ENCODE peak calls at places on chromosome 21, in ten cellular contexts. H is H1, B is Peyer's patch, C is tibial nerve, G is OCI-LY7, F is body of pancreas, W is left ventricle myocardium inferior, T is A549, E is neural progenitor cell, P is AG04450. A is an unnamed sample.

GRCh38 chr21:42147386-42148020 is 71.4 kb upstream of the ABCG1 start:
- DNase-seq in H (no peak), B (peak), C (no peak), G (no peak), F (no peak), W (no peak), T (no peak), E (no peak), P (no peak), A (no peak)

GRCh38 chr21:32046191-32046590 is 173.4 kb downstream of the HUNK start:
- DNase-seq in H (no peak), B (no peak), C (no peak), G (no peak), F (no peak), W (no peak), T (no peak), E (no peak), P (no peak), A (no peak)

GRCh38 chr21:41142051-41142795 is 25.7 kb upstream of the BACE2 start:
- DNase-seq in H (no peak), B (no peak), C (no peak), G (no peak), F (no peak), W (no peak), T (peak), E (peak), P (peak), A (peak)

GRCh38 chr21:34185051-34185750 is 111.8 kb downstream of the MRPS6 start:
- DNase-seq in H (no peak), B (peak), C (no peak), G (no peak), F (no peak), W (no peak), T (no peak), E (peak), P (no peak), A (no peak)

GRCh38 chr21:15823486-15824150 is 93.8 kb downstream of the USP25 start:
- DNase-seq in H (no peak), B (no peak), C (no peak), G (no peak), F (no peak), W (no peak), T (no peak), E (no peak), P (no peak), A (no peak)

GRCh38 chr21:42463861-42464515 is 32.0 kb downstream of the RSPH1 start:
- DNase-seq in H (no peak), B (peak), C (no peak), G (peak), F (no peak), W (no peak), T (peak), E (no peak), P (peak), A (no peak)

GRCh38 chr21:34336756-34337391 is 26.9 kb upstream of the KCNE2 start:
- DNase-seq in H (no peak), B (no peak), C (no peak), G (no peak), F (no peak), W (no peak), T (no peak), E (no peak), P (peak), A (no peak)

GRCh38 chr21:14533555-14534400 is 12.3 kb downstream of the SAMSN1 start:
- DNase-seq in H (no peak), B (no peak), C (no peak), G (no peak), F (no peak), W (no peak), T (peak), E (no peak), P (no peak), A (no peak)

GRCh38 chr21:20040768-20041167 is 957.4 kb upstream of the NCAM2 start:
- DNase-seq in H (no peak), B (no peak), C (no peak), G (no peak), F (no peak), W (no peak), T (no peak), E (no peak), P (no peak), A (no peak)

GRCh38 chr21:29829514-29830255 is 110.1 kb downstream of the GRIK1 start:
- DNase-seq in H (no peak), B (no peak), C (no peak), G (no peak), F (no peak), W (no peak), T (no peak), E (no peak), P (no peak), A (no peak)

GRCh38 chr21:34072145-34073031 is 990 bp upstream of the MRPS6 start:
- DNase-seq in H (no peak), B (peak), C (peak), G (no peak), F (peak), W (no peak), T (no peak), E (no peak), P (no peak), A (no peak)

GRCh38 chr21:28554660-28555475 is 437.8 kb downstream of the LTN1 start:
- DNase-seq in H (no peak), B (no peak), C (no peak), G (no peak), F (no peak), W (no peak), T (no peak), E (peak), P (no peak), A (no peak)

GRCh38 chr21:36124395-36124794 is 10.5 kb upstream of the CBR3 start:
- DNase-seq in H (no peak), B (no peak), C (no peak), G (no peak), F (no peak), W (no peak), T (no peak), E (no peak), P (no peak), A (no peak)

GRCh38 chr21:30391615-30392014 is 4.2 kb upstream of the KRTAP13-1 start:
- DNase-seq in H (no peak), B (no peak), C (no peak), G (no peak), F (no peak), W (no peak), T (no peak), E (no peak), P (no peak), A (no peak)

GRCh38 chr21:28627261-28627660 is 365.4 kb downstream of the LTN1 start:
- DNase-seq in H (no peak), B (no peak), C (no peak), G (no peak), F (no peak), W (no peak), T (no peak), E (no peak), P (no peak), A (no peak)

GRCh38 chr21:17554619-17555472 is 42.0 kb downstream of the CXADR start:
- DNase-seq in H (no peak), B (no peak), C (no peak), G (peak), F (no peak), W (no peak), T (peak), E (peak), P (no peak), A (no peak)

GRCh38 chr21:17612023-17612564 is 607 bp downstream of the BTG3 start:
- DNase-seq in H (no peak), B (peak), C (no peak), G (peak), F (peak), W (peak), T (peak), E (no peak), P (no peak), A (no peak)

GRCh38 chr21:35335951-35336446 is 286.9 kb upstream of the RUNX1 start:
- DNase-seq in H (no peak), B (no peak), C (no peak), G (no peak), F (no peak), W (no peak), T (no peak), E (no peak), P (no peak), A (no peak)

GRCh38 chr21:42636535-42636914 is 16.9 kb upstream of the PDE9A start:
- DNase-seq in H (no peak), B (no peak), C (no peak), G (no peak), F (no peak), W (no peak), T (no peak), E (no peak), P (no peak), A (no peak)

GRCh38 chr21:34841154-34841553 is 172.4 kb downstream of the CLIC6 start:
- DNase-seq in H (no peak), B (no peak), C (no peak), G (no peak), F (no peak), W (no peak), T (no peak), E (no peak), P (no peak), A (no peak)

GRCh38 chr21:16570196-16570595 is 840.4 kb downstream of the USP25 start:
- DNase-seq in H (no peak), B (no peak), C (no peak), G (no peak), F (no peak), W (no peak), T (peak), E (no peak), P (no peak), A (no peak)

GRCh38 chr21:29301703-29302102 is 3.0 kb downstream of the BACH1 start:
- DNase-seq in H (no peak), B (no peak), C (no peak), G (no peak), F (no peak), W (no peak), T (no peak), E (no peak), P (no peak), A (no peak)

GRCh38 chr21:38945536-38946245 is 140.0 kb downstream of the ETS2 start:
- DNase-seq in H (peak), B (peak), C (no peak), G (no peak), F (no peak), W (no peak), T (no peak), E (peak), P (no peak), A (no peak)

GRCh38 chr21:41727784-41728763 is 38.8 kb downstream of the RIPK4 start:
- DNase-seq in H (no peak), B (no peak), C (no peak), G (no peak), F (no peak), W (no peak), T (no peak), E (no peak), P (no peak), A (no peak)

GRCh38 chr21:15301736-15302135 is 236.9 kb upstream of the NRIP1 start:
- DNase-seq in H (no peak), B (no peak), C (no peak), G (no peak), F (no peak), W (no peak), T (peak), E (no peak), P (no peak), A (no peak)

GRCh38 chr21:38729745-38730401 is 75.9 kb upstream of the ETS2 start:
- DNase-seq in H (no peak), B (no peak), C (no peak), G (no peak), F (no peak), W (no peak), T (no peak), E (no peak), P (no peak), A (no peak)

GRCh38 chr21:41602511-41602910 is 94.6 kb upstream of the TMPRSS2 start:
- DNase-seq in H (no peak), B (peak), C (no peak), G (no peak), F (no peak), W (no peak), T (no peak), E (no peak), P (no peak), A (no peak)

GRCh38 chr21:33028271-33028670 is 2.5 kb downstream of the OLIG2 start:
- DNase-seq in H (no peak), B (no peak), C (no peak), G (no peak), F (no peak), W (no peak), T (no peak), E (no peak), P (no peak), A (no peak)

GRCh38 chr21:42630626-42631025 is 22.8 kb upstream of the PDE9A start:
- DNase-seq in H (no peak), B (peak), C (no peak), G (no peak), F (peak), W (no peak), T (no peak), E (no peak), P (no peak), A (no peak)

GRCh38 chr21:38834725-38835124 is 29.0 kb downstream of the ETS2 start:
- DNase-seq in H (no peak), B (no peak), C (no peak), G (no peak), F (no peak), W (no peak), T (no peak), E (no peak), P (no peak), A (no peak)

GRCh38 chr21:32056791-32057190 is 184.0 kb downstream of the HUNK start:
- DNase-seq in H (no peak), B (no peak), C (no peak), G (no peak), F (no peak), W (no peak), T (no peak), E (peak), P (no peak), A (no peak)

GRCh38 chr21:41459884-41460534 is 34.0 kb downstream of the MX1 start:
- DNase-seq in H (no peak), B (peak), C (no peak), G (no peak), F (no peak), W (no peak), T (no peak), E (no peak), P (no peak), A (no peak)

GRCh38 chr21:30592140-30592539 is at the start of gene KRTAP6-3:
- DNase-seq in H (no peak), B (no peak), C (no peak), G (no peak), F (no peak), W (no peak), T (no peak), E (no peak), P (no peak), A (no peak)

GRCh38 chr21:31914472-31914871 is 41.7 kb downstream of the HUNK start:
- DNase-seq in H (no peak), B (no peak), C (no peak), G (no peak), F (no peak), W (no peak), T (no peak), E (no peak), P (no peak), A (no peak)

GRCh38 chr21:34534522-34534921 is 22.5 kb upstream of the KCNE1 start:
- DNase-seq in H (no peak), B (no peak), C (no peak), G (no peak), F (no peak), W (no peak), T (no peak), E (no peak), P (no peak), A (no peak)

GRCh38 chr21:35849131-35849530 is 211.2 kb downstream of the SETD4 start:
- DNase-seq in H (no peak), B (no peak), C (no peak), G (no peak), F (no peak), W (no peak), T (no peak), E (no peak), P (no peak), A (no peak)

GRCh38 chr21:33478858-33479678 is 706 bp downstream of the TMEM50B start:
- DNase-seq in H (no peak), B (peak), C (no peak), G (peak), F (peak), W (no peak), T (peak), E (peak), P (no peak), A (no peak)

GRCh38 chr21:33075596-33076195 is 5.8 kb downstream of the OLIG1 start:
- DNase-seq in H (no peak), B (no peak), C (no peak), G (no peak), F (no peak), W (no peak), T (no peak), E (peak), P (no peak), A (no peak)

GRCh38 chr21:18917602-18918001 is 514.0 kb upstream of the TMPRSS15 start:
- DNase-seq in H (no peak), B (no peak), C (no peak), G (no peak), F (no peak), W (no peak), T (no peak), E (no peak), P (no peak), A (no peak)
- TF ChIP-seq CTCF in H (no peak), B (no peak), C (no peak), G (no peak), F (no peak), W (no peak), T (no peak), E (no peak), P (no peak), A (no peak)

GRCh38 chr21:44094832-44095231 is 12.4 kb upstream of the PWP2 start:
- DNase-seq in H (no peak), B (no peak), C (no peak), G (no peak), F (no peak), W (no peak), T (no peak), E (no peak), P (no peak), A (no peak)

GRCh38 chr21:44089001-44089911 is 17.9 kb upstream of the PWP2 start:
- DNase-seq in H (no peak), B (peak), C (no peak), G (peak), F (peak), W (no peak), T (no peak), E (no peak), P (no peak), A (no peak)

GRCh38 chr21:44092201-44092600 is 15.0 kb upstream of the PWP2 start:
- DNase-seq in H (no peak), B (peak), C (no peak), G (no peak), F (no peak), W (no peak), T (no peak), E (no peak), P (no peak), A (no peak)

GRCh38 chr21:44090332-44090731 is 16.9 kb upstream of the PWP2 start:
- DNase-seq in H (no peak), B (peak), C (no peak), G (peak), F (no peak), W (no peak), T (no peak), E (no peak), P (no peak), A (no peak)

DNA sequence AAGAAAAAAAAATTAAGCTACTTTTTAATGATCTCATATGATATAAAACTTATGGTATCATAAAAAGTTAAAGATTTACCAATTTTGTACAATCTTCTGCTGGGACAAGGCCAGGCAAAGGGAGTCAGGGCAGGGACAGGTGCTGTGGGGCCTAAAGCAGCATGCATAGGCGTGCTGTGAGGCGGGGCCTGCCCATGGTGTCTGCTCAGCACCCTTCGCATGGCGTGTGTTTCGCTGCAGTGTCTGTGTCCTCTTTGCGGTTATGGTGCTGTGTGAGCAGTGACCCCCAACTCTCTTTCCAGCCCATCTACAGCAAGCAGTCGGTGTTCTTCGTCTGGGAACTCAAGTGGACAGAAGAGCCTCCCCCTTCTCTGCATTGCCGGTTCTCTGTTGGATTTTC is 13.4 kb upstream of the PWP2 start:
- DNase-seq in H (no peak), B (peak), C (no peak), G (no peak), F (no peak), W (no peak), T (no peak), E (peak), P (no peak), A (no peak)
- H3K27ac ChIP-seq in H (no peak), B (peak), C (no peak), G (no peak), F (no peak), W (no peak), T (no peak), E (no peak), P (no peak), A (no peak)

GRCh38 chr21:43981871-43982210 is 30.3 kb upstream of the TRAPPC10 start:
- DNase-seq in H (no peak), B (no peak), C (no peak), G (no peak), F (no peak), W (no peak), T (no peak), E (no peak), P (no peak), A (no peak)

GRCh38 chr21:43982489-43983078 is 29.5 kb upstream of the TRAPPC10 start:
- DNase-seq in H (no peak), B (no peak), C (no peak), G (no peak), F (no peak), W (no peak), T (no peak), E (no peak), P (no peak), A (no peak)

GRCh38 chr21:43978060-43978459 is 34.0 kb upstream of the TRAPPC10 start:
- DNase-seq in H (no peak), B (no peak), C (no peak), G (no peak), F (no peak), W (no peak), T (no peak), E (no peak), P (no peak), A (no peak)

GRCh38 chr21:43981151-43981870 is 30.8 kb upstream of the TRAPPC10 start:
- DNase-seq in H (no peak), B (no peak), C (no peak), G (no peak), F (no peak), W (no peak), T (no peak), E (no peak), P (no peak), A (no peak)

DNA sequence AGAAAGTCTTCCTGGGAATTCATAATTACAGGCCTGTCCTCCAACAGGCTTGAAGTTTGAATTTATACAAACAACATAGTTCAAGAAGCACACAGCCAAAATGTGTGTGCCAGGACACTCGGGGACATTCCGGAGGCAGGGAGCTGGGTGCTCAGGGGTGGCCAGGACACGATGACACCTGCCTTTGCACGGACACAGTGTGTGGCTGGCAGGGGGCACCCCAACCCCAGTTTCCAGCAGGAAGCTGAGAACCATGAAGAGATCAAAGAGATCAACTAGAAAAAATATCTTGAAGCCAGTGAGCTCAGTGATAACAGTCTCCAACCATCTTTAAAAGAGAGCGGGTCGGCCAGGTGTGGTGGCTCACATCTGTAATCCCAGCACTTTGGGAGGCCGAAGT is 32.5 kb upstream of the TRAPPC10 start:
- DNase-seq in H (no peak), B (no peak), C (no peak), G (no peak), F (no peak), W (no peak), T (no peak), E (no peak), P (no peak), A (no peak)
- TF ChIP-seq CTCF in H (peak), B (no peak), C (peak), G (peak), F (no peak), W (no peak), T (no peak), E (no peak), P (no peak), A (no peak)

DNA sequence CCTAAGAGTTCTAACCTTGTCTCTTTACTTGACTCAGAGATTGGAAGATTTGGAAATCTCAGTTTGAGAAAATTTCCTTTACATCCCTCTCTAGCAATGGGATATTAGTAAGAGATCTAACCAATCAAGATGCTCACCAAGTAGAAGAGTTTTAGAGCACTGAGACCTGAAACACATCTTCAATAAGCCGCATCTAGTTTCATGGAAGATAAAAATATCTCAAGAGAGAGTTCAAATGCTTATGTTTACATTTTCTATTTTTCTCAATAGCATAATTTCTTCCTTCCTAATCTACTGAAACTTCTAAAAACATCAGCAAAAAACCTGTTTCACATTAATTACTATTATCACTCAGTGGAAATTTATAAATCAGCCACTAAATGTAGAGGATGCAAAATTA is 165.1 kb downstream of the APP start:
- DNase-seq in H (no peak), B (no peak), C (no peak), G (no peak), F (no peak), W (no peak), T (no peak), E (no peak), P (no peak), A (no peak)
- H3K27ac ChIP-seq in H (no peak), B (no peak), C (no peak), G (no peak), F (no peak), W (no peak), T (no peak), E (no peak), P (no peak), A (no peak)